ENCODE peak calls at places on chromosomes 6 and 20, in six cellular contexts. One of them, this sample, is unnamed.
A peak's percentile ranks its signal among the peaks of the same experiment; 100 is the strongest.

GRCh38 chr6:38720295-38720694 is 5.2 kb downstream of the DNAH8 start:
- DNase-seq in cardiac muscle cell: peak; percentile 7
- DNase-seq in psoas muscle: no peak
- DNase-seq in mesenchymal stem cell: peak; percentile 14
- DNase-seq in PC-3: peak; percentile 60
- DNase-seq in colonic mucosa: no peak
- DNase-seq in this sample: no peak

GRCh38 chr6:14704383-14705271 is 541.2 kb upstream of the JARID2 start:
- DNase-seq in cardiac muscle cell: no peak
- DNase-seq in psoas muscle: no peak
- DNase-seq in PC-3: no peak
- DNase-seq in mesenchymal stem cell: no peak
- DNase-seq in colonic mucosa: no peak
- DNase-seq in this sample: no peak

GRCh38 chr6:148509789-148510581 is 167.3 kb downstream of the SASH1 start:
- DNase-seq in cardiac muscle cell: peak; percentile 96
- DNase-seq in mesenchymal stem cell: peak; percentile 99
- DNase-seq in colonic mucosa: peak; percentile 45
- DNase-seq in psoas muscle: peak; percentile 71
- DNase-seq in PC-3: no peak
- DNase-seq in this sample: no peak

GRCh38 chr20:50378170-50379000 is 131.8 kb upstream of the PTPN1 start:
- DNase-seq in colonic mucosa: no peak
- DNase-seq in PC-3: peak; percentile 77
- DNase-seq in cardiac muscle cell: no peak
- DNase-seq in psoas muscle: no peak
- DNase-seq in mesenchymal stem cell: no peak
- DNase-seq in this sample: no peak

GRCh38 chr20:40930561-40930960 is 98.1 kb upstream of the TOP1 start:
- DNase-seq in mesenchymal stem cell: no peak
- DNase-seq in PC-3: no peak
- DNase-seq in psoas muscle: no peak
- DNase-seq in cardiac muscle cell: no peak
- DNase-seq in colonic mucosa: no peak
- DNase-seq in this sample: peak; percentile 56

GRCh38 chr6:106223300-106223930 is 102.1 kb downstream of the ATG5 start:
- DNase-seq in colonic mucosa: peak; percentile 79
- DNase-seq in mesenchymal stem cell: peak; percentile 74
- DNase-seq in psoas muscle: peak; percentile 21
- DNase-seq in PC-3: peak; percentile 81
- DNase-seq in cardiac muscle cell: peak; percentile 83
- DNase-seq in this sample: peak; percentile 85

GRCh38 chr6:7697820-7698623 is 27.9 kb upstream of the BMP6 start:
- DNase-seq in cardiac muscle cell: peak; percentile 95
- DNase-seq in mesenchymal stem cell: peak; percentile 89
- DNase-seq in psoas muscle: no peak
- DNase-seq in colonic mucosa: no peak
- DNase-seq in PC-3: peak; percentile 90
- DNase-seq in this sample: no peak

GRCh38 chr6:168183613-168183970 is 104.6 kb upstream of the FRMD1 start:
- DNase-seq in colonic mucosa: no peak
- DNase-seq in psoas muscle: no peak
- DNase-seq in mesenchymal stem cell: no peak
- DNase-seq in PC-3: no peak
- DNase-seq in cardiac muscle cell: no peak
- DNase-seq in this sample: no peak

GRCh38 chr6:8237668-8238067 is 135.3 kb upstream of the EEF1E1 start:
- DNase-seq in psoas muscle: no peak
- DNase-seq in colonic mucosa: no peak
- DNase-seq in cardiac muscle cell: no peak
- DNase-seq in PC-3: no peak
- DNase-seq in mesenchymal stem cell: no peak
- DNase-seq in this sample: no peak

GRCh38 chr20:40797425-40797824 is 108.4 kb upstream of the MAFB start:
- DNase-seq in PC-3: peak; percentile 37
- DNase-seq in mesenchymal stem cell: peak; percentile 2
- DNase-seq in colonic mucosa: no peak
- DNase-seq in cardiac muscle cell: peak; percentile 29
- DNase-seq in psoas muscle: no peak
- DNase-seq in this sample: peak; percentile 61

GRCh38 chr20:23637282-23638221 is at the start of gene CST3:
- DNase-seq in psoas muscle: peak; percentile 93
- DNase-seq in PC-3: peak; percentile 84
- DNase-seq in mesenchymal stem cell: peak; percentile 89
- DNase-seq in colonic mucosa: peak; percentile 94
- DNase-seq in cardiac muscle cell: peak; percentile 94
- DNase-seq in this sample: no peak

GRCh38 chr6:26020983-26021349 is 58.4 kb downstream of the TRIM38 start:
- DNase-seq in colonic mucosa: peak; percentile 68
- DNase-seq in cardiac muscle cell: peak; percentile 71
- DNase-seq in psoas muscle: peak; percentile 62
- DNase-seq in PC-3: peak; percentile 69
- DNase-seq in mesenchymal stem cell: peak; percentile 86
- DNase-seq in this sample: no peak

GRCh38 chr6:25053875-25054371 is 118.2 kb upstream of the RIPOR2 start:
- DNase-seq in psoas muscle: no peak
- DNase-seq in cardiac muscle cell: peak; percentile 74
- DNase-seq in colonic mucosa: no peak
- DNase-seq in mesenchymal stem cell: peak; percentile 89
- DNase-seq in PC-3: peak; percentile 33
- DNase-seq in this sample: no peak

GRCh38 chr6:91497770-91498169 is 910.9 kb upstream of the MAP3K7 start:
- DNase-seq in PC-3: no peak
- DNase-seq in psoas muscle: no peak
- DNase-seq in mesenchymal stem cell: no peak
- DNase-seq in cardiac muscle cell: no peak
- DNase-seq in colonic mucosa: no peak
- DNase-seq in this sample: no peak

GRCh38 chr6:112640895-112641294 is 293.8 kb downstream of the RFPL4B start:
- DNase-seq in psoas muscle: no peak
- DNase-seq in PC-3: peak; percentile 60
- DNase-seq in cardiac muscle cell: no peak
- DNase-seq in colonic mucosa: no peak
- DNase-seq in mesenchymal stem cell: peak; percentile 60
- DNase-seq in this sample: no peak

GRCh38 chr6:37582309-37582708 is 82.6 kb upstream of the CCDC167 start:
- DNase-seq in mesenchymal stem cell: no peak
- DNase-seq in colonic mucosa: no peak
- DNase-seq in cardiac muscle cell: no peak
- DNase-seq in PC-3: peak; percentile 23
- DNase-seq in psoas muscle: no peak
- DNase-seq in this sample: no peak

GRCh38 chr6:117890172-117890571 is 16.9 kb upstream of the SLC35F1 start:
- DNase-seq in mesenchymal stem cell: no peak
- DNase-seq in colonic mucosa: no peak
- DNase-seq in PC-3: no peak
- DNase-seq in psoas muscle: no peak
- DNase-seq in cardiac muscle cell: no peak
- DNase-seq in this sample: no peak

GRCh38 chr6:152127429-152128165 is 320.1 kb downstream of the ESR1 start:
- DNase-seq in PC-3: peak; percentile 11
- DNase-seq in psoas muscle: no peak
- DNase-seq in colonic mucosa: no peak
- DNase-seq in cardiac muscle cell: no peak
- DNase-seq in mesenchymal stem cell: peak; percentile 13
- DNase-seq in this sample: no peak

GRCh38 chr6:138862491-138862890 is 66.6 kb downstream of the ECT2L start:
- DNase-seq in mesenchymal stem cell: no peak
- DNase-seq in PC-3: no peak
- DNase-seq in cardiac muscle cell: no peak
- DNase-seq in psoas muscle: no peak
- DNase-seq in colonic mucosa: no peak
- DNase-seq in this sample: no peak

GRCh38 chr6:24719125-24719931 is at the start of gene C6orf62:
- DNase-seq in PC-3: peak; percentile 37
- DNase-seq in mesenchymal stem cell: peak; percentile 64
- DNase-seq in cardiac muscle cell: peak; percentile 25
- DNase-seq in colonic mucosa: peak; percentile 53
- DNase-seq in psoas muscle: no peak
- DNase-seq in this sample: peak; percentile 49

GRCh38 chr6:41440958-41441357 is 105.2 kb upstream of the FOXP4 start:
- DNase-seq in mesenchymal stem cell: no peak
- DNase-seq in colonic mucosa: no peak
- DNase-seq in PC-3: no peak
- DNase-seq in psoas muscle: no peak
- DNase-seq in cardiac muscle cell: no peak
- DNase-seq in this sample: no peak

GRCh38 chr6:41441598-41442205 is 104.5 kb upstream of the FOXP4 start:
- DNase-seq in cardiac muscle cell: no peak
- DNase-seq in PC-3: no peak
- DNase-seq in psoas muscle: no peak
- DNase-seq in mesenchymal stem cell: no peak
- DNase-seq in colonic mucosa: no peak
- DNase-seq in this sample: no peak

GRCh38 chr6:41443616-41444525 is 102.3 kb upstream of the FOXP4 start:
- DNase-seq in cardiac muscle cell: peak; percentile 79
- DNase-seq in colonic mucosa: no peak
- DNase-seq in mesenchymal stem cell: no peak
- DNase-seq in PC-3: no peak
- DNase-seq in psoas muscle: peak; percentile 33
- DNase-seq in this sample: no peak

GRCh38 chr6:41445268-41445667 is 100.9 kb upstream of the FOXP4 start:
- DNase-seq in cardiac muscle cell: peak; percentile 69
- DNase-seq in PC-3: no peak
- DNase-seq in psoas muscle: no peak
- DNase-seq in colonic mucosa: no peak
- DNase-seq in mesenchymal stem cell: no peak
- DNase-seq in this sample: no peak

DNA sequence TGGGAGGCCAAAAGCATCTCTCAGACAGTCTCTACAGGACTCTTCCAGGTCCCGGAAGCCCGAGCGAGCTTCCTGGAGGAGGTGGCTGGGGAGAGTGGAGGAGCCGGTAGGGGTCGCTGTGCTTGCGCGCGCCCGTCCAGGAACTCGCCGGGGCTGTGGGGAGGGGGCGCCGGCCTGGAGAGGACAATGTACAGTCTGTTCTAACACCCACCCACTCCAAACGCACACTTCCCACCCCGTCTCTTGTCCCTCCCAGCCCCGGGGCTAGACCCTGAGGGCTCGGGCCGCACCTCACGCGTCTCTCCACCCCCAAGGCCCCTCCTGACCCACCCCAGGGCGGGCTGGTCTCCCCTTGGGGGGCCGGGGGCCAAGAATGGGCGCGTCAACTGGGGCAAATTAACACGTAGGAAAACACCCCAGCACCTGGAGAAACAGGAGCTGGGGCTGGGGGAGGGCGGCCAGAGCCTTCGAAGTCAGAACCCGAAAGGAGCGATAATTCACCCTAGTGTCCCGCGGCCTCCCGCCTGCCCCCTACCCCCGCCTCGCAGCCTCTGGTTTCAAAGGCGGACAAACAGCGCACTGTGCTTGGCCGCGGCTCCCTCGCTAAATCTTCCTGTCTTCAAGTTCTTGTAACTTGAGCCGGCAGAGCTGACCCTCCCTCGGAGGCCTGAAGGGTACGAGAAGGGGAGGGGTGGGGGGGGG is 103.2 kb upstream of the FOXP4 start:
- DNase-seq in PC-3: no peak
- DNase-seq in cardiac muscle cell: peak; percentile 81
- DNase-seq in mesenchymal stem cell: peak; percentile 52
- DNase-seq in psoas muscle: peak; percentile 63
- DNase-seq in colonic mucosa: peak; percentile 41
- DNase-seq in this sample: no peak
- H3K27ac ChIP-seq in PC-3: no peak overlapping the region
- H3K27ac ChIP-seq in cardiac muscle cell: peak overlapping the region; percentile 92
- H3K27ac ChIP-seq in mesenchymal stem cell: no peak overlapping the region
- H3K27ac ChIP-seq in psoas muscle: peak overlapping the region; percentile 46
- H3K27ac ChIP-seq in colonic mucosa: no peak overlapping the region
- H3K27ac ChIP-seq in this sample: no peak overlapping the region

GRCh38 chr6:157096105-157096504 is 227.2 kb downstream of the TMEM242 start:
- DNase-seq in psoas muscle: no peak
- DNase-seq in mesenchymal stem cell: no peak
- DNase-seq in cardiac muscle cell: no peak
- DNase-seq in PC-3: no peak
- DNase-seq in colonic mucosa: no peak
- DNase-seq in this sample: no peak

GRCh38 chr6:157098999-157099398 is 224.3 kb downstream of the TMEM242 start:
- DNase-seq in colonic mucosa: no peak
- DNase-seq in psoas muscle: no peak
- DNase-seq in mesenchymal stem cell: no peak
- DNase-seq in cardiac muscle cell: no peak
- DNase-seq in PC-3: no peak
- DNase-seq in this sample: no peak

GRCh38 chr6:157095569-157095968 is 227.8 kb downstream of the TMEM242 start:
- DNase-seq in cardiac muscle cell: no peak
- DNase-seq in colonic mucosa: no peak
- DNase-seq in mesenchymal stem cell: no peak
- DNase-seq in PC-3: no peak
- DNase-seq in psoas muscle: no peak
- DNase-seq in this sample: no peak

GRCh38 chr6:157096522-157096921 is 226.8 kb downstream of the TMEM242 start:
- DNase-seq in colonic mucosa: no peak
- DNase-seq in PC-3: no peak
- DNase-seq in psoas muscle: no peak
- DNase-seq in mesenchymal stem cell: no peak
- DNase-seq in cardiac muscle cell: no peak
- DNase-seq in this sample: no peak

GRCh38 chr6:157097255-157097936 is 225.9 kb downstream of the TMEM242 start:
- DNase-seq in colonic mucosa: no peak
- DNase-seq in cardiac muscle cell: no peak
- DNase-seq in PC-3: no peak
- DNase-seq in psoas muscle: no peak
- DNase-seq in mesenchymal stem cell: no peak
- DNase-seq in this sample: no peak
- H3K27ac ChIP-seq in colonic mucosa: no peak overlapping the region
- H3K27ac ChIP-seq in cardiac muscle cell: peak overlapping the region; percentile 73
- H3K27ac ChIP-seq in PC-3: no peak overlapping the region
- H3K27ac ChIP-seq in psoas muscle: no peak overlapping the region
- H3K27ac ChIP-seq in mesenchymal stem cell: no peak overlapping the region
- H3K27ac ChIP-seq in this sample: no peak overlapping the region

GRCh38 chr6:133132583-133132982 is 108.6 kb upstream of the EYA4 start:
- DNase-seq in cardiac muscle cell: no peak
- DNase-seq in colonic mucosa: no peak
- DNase-seq in psoas muscle: no peak
- DNase-seq in mesenchymal stem cell: no peak
- DNase-seq in PC-3: no peak
- DNase-seq in this sample: no peak

GRCh38 chr6:133132092-133132491 is 109.1 kb upstream of the EYA4 start:
- DNase-seq in colonic mucosa: no peak
- DNase-seq in cardiac muscle cell: no peak
- DNase-seq in mesenchymal stem cell: no peak
- DNase-seq in PC-3: peak; percentile 4
- DNase-seq in psoas muscle: no peak
- DNase-seq in this sample: no peak

GRCh38 chr6:133131621-133132020 is 109.5 kb upstream of the EYA4 start:
- DNase-seq in colonic mucosa: no peak
- DNase-seq in mesenchymal stem cell: no peak
- DNase-seq in psoas muscle: peak; percentile 38
- DNase-seq in cardiac muscle cell: no peak
- DNase-seq in PC-3: no peak
- DNase-seq in this sample: no peak

GRCh38 chr6:133130863-133131262 is 110.3 kb upstream of the EYA4 start:
- DNase-seq in PC-3: peak; percentile 95
- DNase-seq in cardiac muscle cell: peak; percentile 52
- DNase-seq in mesenchymal stem cell: no peak
- DNase-seq in psoas muscle: peak; percentile 63
- DNase-seq in colonic mucosa: no peak
- DNase-seq in this sample: no peak

GRCh38 chr6:133136177-133136896 is 104.8 kb upstream of the EYA4 start:
- DNase-seq in PC-3: no peak
- DNase-seq in cardiac muscle cell: no peak
- DNase-seq in mesenchymal stem cell: no peak
- DNase-seq in colonic mucosa: no peak
- DNase-seq in psoas muscle: no peak
- DNase-seq in this sample: no peak
- H3K27ac ChIP-seq in PC-3: no peak overlapping the region
- H3K27ac ChIP-seq in cardiac muscle cell: no peak overlapping the region
- H3K27ac ChIP-seq in mesenchymal stem cell: no peak overlapping the region
- H3K27ac ChIP-seq in colonic mucosa: no peak overlapping the region
- H3K27ac ChIP-seq in psoas muscle: no peak overlapping the region
- H3K27ac ChIP-seq in this sample: no peak overlapping the region

GRCh38 chr6:16472349-16473069 is 234.1 kb downstream of the GMPR start:
- DNase-seq in psoas muscle: no peak
- DNase-seq in colonic mucosa: no peak
- DNase-seq in PC-3: peak; percentile 73
- DNase-seq in mesenchymal stem cell: peak; percentile 75
- DNase-seq in cardiac muscle cell: peak; percentile 74
- DNase-seq in this sample: no peak
- H3K27ac ChIP-seq in psoas muscle: no peak overlapping the region
- H3K27ac ChIP-seq in colonic mucosa: no peak overlapping the region
- H3K27ac ChIP-seq in PC-3: peak overlapping the region; percentile 12
- H3K27ac ChIP-seq in mesenchymal stem cell: no peak overlapping the region
- H3K27ac ChIP-seq in cardiac muscle cell: peak overlapping the region; percentile 64
- H3K27ac ChIP-seq in this sample: no peak overlapping the region